ENCODE peak calls at places on chromosomes 6 and 20, in seven cellular contexts. P, X, G, M, S, O and L are unnamed samples. For H3K27me3 and H3K9me3, the result is how much of the 10 kb centered on the place peaks cover.

GRCh38 chr20:60215786-60216730 is 257.8 kb downstream of the CDH26 start:
- DNase-seq in P (no peak), X (no peak), G (no peak), M (no peak), S (no peak), O (no peak), L (no peak)

GRCh38 chr6:67896476-67896875 is 738.6 kb upstream of the ADGRB3 start:
- DNase-seq in P (no peak), X (no peak), G (no peak), M (no peak), S (peak), O (no peak), L (no peak)

GRCh38 chr6:7770111-7770510 is 44.2 kb downstream of the BMP6 start:
- DNase-seq in P (no peak), X (no peak), G (no peak), M (no peak), S (no peak), O (no peak), L (no peak)

GRCh38 chr20:31593221-31594001 is 11.7 kb upstream of the ID1 start:
- DNase-seq in P (no peak), X (no peak), G (no peak), M (no peak), S (peak), O (no peak), L (no peak)

GRCh38 chr6:133341607-133342158 is 100.5 kb downstream of the EYA4 start:
- DNase-seq in P (no peak), X (no peak), G (no peak), M (no peak), S (peak), O (no peak), L (no peak)

GRCh38 chr6:138499303-138499991 is at the start of gene NHSL1:
- DNase-seq in P (no peak), X (no peak), G (no peak), M (no peak), S (peak), O (no peak), L (no peak)

GRCh38 chr20:45163071-45163803 is 11.5 kb upstream of the PI3 start:
- DNase-seq in P (no peak), X (no peak), G (no peak), M (no peak), S (no peak), O (no peak), L (no peak)

GRCh38 chr6:81988446-81988845 is 236.0 kb upstream of the TENT5A start:
- DNase-seq in P (no peak), X (no peak), G (no peak), M (no peak), S (no peak), O (no peak), L (no peak)

GRCh38 chr20:54173653-54174451 is at the start of gene CYP24A1:
- DNase-seq in P (no peak), X (no peak), G (no peak), M (no peak), S (no peak), O (no peak), L (no peak)

GRCh38 chr6:27865952-27866369 is 46.2 kb downstream of the OR2B2 start:
- DNase-seq in P (no peak), X (no peak), G (no peak), M (no peak), S (no peak), O (no peak), L (no peak)

GRCh38 chr6:45965787-45966186 is 49.9 kb downstream of the CLIC5 start:
- DNase-seq in P (no peak), X (no peak), G (no peak), M (no peak), S (peak), O (no peak), L (no peak)

GRCh38 chr20:12466915-12467314 is 541.9 kb upstream of the SPTLC3 start:
- DNase-seq in P (no peak), X (no peak), G (no peak), M (no peak), S (no peak), O (no peak), L (no peak)

GRCh38 chr6:36755435-36756348 is 58.1 kb downstream of the RAB44 start:
- DNase-seq in P (no peak), X (no peak), G (no peak), M (no peak), S (no peak), O (peak), L (peak)

GRCh38 chr6:36756761-36757160 is 59.1 kb downstream of the RAB44 start:
- DNase-seq in P (no peak), X (no peak), G (no peak), M (no peak), S (no peak), O (no peak), L (no peak)

GRCh38 chr6:36753671-36754485 is 56.3 kb downstream of the RAB44 start:
- DNase-seq in P (no peak), X (no peak), G (no peak), M (no peak), S (no peak), O (no peak), L (no peak)

GRCh38 chr6:36752886-36753506 is 55.4 kb downstream of the RAB44 start:
- DNase-seq in P (no peak), X (no peak), G (no peak), M (no peak), S (no peak), O (no peak), L (no peak)

DNA sequence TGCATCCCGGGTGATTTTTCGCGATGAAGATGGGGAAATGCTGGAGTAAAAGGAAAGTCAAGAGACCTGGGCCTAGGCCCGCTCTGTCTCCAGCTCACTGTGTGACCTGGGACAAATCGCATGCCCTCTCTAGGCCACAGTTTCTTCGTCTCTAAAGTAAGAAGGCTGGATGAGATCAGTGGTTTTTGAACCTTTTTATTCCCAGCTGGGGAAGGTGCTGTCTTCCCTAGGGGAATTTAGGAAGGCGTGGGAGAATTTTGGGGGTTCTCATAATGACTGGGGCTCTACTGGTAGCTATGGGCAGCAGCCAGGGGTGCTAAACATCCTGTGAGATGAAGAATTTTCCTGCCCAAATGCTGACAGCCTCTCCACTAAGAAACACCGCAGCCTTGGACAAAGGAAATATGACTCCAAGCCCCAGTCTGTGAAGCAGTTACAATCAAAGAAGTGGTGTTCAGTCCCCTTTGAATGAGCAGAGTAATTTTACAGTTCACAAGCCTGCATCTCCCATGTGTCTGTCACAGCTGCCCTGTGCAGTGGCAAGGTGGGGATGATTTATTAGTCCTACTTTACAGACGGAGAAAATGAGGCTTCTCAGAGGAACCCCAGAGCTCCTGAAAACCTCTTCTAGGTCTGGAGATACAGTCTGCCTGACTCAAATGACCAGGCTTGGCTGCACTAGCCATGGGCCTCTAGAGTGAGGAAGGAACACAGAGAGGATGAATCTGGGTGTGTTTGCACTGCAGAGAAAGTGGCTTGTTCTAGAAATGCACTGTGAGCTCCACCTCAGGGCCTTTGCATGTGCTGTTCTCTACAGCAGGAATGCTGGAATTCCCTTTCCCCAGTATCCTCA is 57.2 kb downstream of the RAB44 start:
- DNase-seq in P (no peak), X (no peak), G (no peak), M (no peak), S (no peak), O (no peak), L (no peak)
- H3K27ac ChIP-seq in P (no peak), X (no peak), G (no peak), M (no peak), S (no peak), O (peak), L (peak)

GRCh38 chr20:61860588-61860987 is 205.1 kb downstream of the TAF4 start:
- DNase-seq in P (no peak), X (no peak), G (no peak), M (no peak), S (no peak), O (no peak), L (no peak)
- H3K27me3 ChIP-seq in P (under half), X (under half), G (under half), M (under half), S (under half), O (under half), L (under half)

GRCh38 chr6:137190710-137191109 is 17.3 kb upstream of the IL22RA2 start:
- DNase-seq in P (no peak), X (no peak), G (no peak), M (no peak), S (no peak), O (no peak), L (no peak)

GRCh38 chr6:137182654-137183073 is 9.2 kb upstream of the IL22RA2 start:
- DNase-seq in P (no peak), X (no peak), G (no peak), M (no peak), S (no peak), O (no peak), L (no peak)

GRCh38 chr6:137188855-137189254 is 15.4 kb upstream of the IL22RA2 start:
- DNase-seq in P (no peak), X (no peak), G (no peak), M (peak), S (peak), O (peak), L (no peak)

GRCh38 chr6:137181876-137182653 is 8.6 kb upstream of the IL22RA2 start:
- DNase-seq in P (no peak), X (no peak), G (no peak), M (no peak), S (no peak), O (no peak), L (no peak)

DNA sequence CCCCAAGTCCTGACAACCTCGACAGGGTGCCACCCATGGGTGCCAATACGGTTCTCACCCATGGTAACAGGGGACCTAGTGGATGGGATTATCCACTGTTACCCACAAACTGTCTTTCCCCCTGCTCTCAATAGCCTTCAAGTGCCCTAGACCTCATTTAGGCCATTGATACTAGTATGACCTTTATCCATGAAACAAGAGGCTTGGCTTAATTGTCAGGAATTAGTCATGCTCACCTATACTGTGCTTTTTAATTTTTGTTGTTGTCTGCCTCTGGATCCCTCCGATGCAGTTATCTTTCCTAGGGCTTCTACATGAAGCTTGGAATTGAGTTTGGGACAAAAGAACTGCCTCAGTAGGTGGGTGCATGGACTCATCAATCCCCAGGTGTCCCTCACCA is 11.8 kb upstream of the IL22RA2 start:
- DNase-seq in P (no peak), X (no peak), G (no peak), M (no peak), S (no peak), O (no peak), L (no peak)
- H3K9me3 ChIP-seq in P (under half), X (under half), G (half or more), M (under half), S (under half), O (under half), L (half or more)

DNA sequence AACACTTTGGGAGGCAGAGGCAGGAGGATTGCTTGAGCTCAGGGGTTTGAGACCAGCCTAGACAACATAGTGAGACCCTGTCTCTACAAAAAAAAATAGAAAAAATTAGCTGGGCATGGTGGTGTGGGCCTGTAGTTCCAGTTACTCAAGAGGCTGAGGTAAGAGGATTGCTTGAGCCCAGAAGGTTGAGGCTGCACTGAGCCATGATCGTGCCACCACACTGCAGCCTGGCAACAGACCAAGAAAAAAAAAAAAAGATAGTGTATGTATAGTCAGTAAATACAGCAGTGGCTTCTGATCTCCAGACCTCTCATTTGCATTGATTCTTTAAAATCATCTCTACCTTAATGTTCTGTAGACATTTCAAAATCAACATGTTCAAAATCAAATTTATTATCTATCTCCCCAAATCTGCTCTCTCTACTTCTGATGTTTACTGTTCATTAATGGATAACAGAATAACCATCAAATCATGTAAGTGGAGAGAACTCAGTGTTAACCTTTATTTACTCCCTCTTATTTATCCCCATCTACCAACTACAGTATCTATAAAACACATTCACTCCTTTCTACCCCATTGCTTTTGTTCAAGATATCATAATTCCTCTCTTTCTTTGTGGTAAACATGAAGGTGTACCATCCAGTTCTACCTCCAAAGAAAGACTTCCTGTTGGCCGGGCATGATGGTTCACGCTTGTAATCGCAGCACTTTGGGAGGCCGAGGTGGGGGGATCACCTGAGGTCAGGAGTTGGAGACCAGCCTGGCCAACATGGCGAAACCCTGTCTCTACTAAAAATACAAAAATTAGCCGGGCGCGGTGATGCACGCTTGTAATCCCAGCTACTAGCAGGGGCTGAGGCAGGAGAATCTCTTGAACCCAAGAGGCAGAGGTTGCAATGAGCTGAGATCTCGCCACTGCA is 7.7 kb downstream of the PROCR start:
- DNase-seq in P (no peak), X (no peak), G (no peak), M (no peak), S (no peak), O (no peak), L (no peak)
- H3K27ac ChIP-seq in P (no peak), X (no peak), G (no peak), M (no peak), S (no peak), O (no peak), L (no peak)

GRCh38 chr20:61777773-61778484 is 287.8 kb downstream of the TAF4 start:
- DNase-seq in P (no peak), X (no peak), G (no peak), M (no peak), S (no peak), O (no peak), L (no peak)
- H3K27me3 ChIP-seq in P (under half), X (under half), G (under half), M (under half), S (under half), O (under half), L (under half)

DNA sequence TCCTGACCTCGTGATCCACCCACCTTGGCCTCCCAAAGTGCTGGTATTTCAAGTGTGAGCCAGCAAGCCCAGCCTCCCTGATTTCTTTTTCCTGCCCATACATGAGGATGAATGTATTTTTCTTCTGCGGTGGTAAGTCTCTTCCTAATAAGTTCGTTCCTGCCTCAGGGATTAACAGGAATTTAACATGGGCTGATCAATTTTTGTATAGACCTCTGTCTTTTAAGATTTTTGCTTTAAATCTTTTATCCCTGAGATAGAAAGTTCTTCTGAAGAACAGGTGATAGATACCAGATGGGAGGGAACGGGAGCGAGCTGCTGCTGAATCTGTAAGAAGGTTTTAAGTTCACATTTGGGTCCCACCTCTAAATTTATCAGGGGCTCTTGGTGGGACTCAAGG is 7.0 kb upstream of the ZNFX1 start:
- DNase-seq in P (no peak), X (no peak), G (no peak), M (no peak), S (no peak), O (no peak), L (no peak)
- H3K9me3 ChIP-seq in P (under half), X (under half), G (half or more), M (under half), S (under half), O (half or more), L (half or more)

DNA sequence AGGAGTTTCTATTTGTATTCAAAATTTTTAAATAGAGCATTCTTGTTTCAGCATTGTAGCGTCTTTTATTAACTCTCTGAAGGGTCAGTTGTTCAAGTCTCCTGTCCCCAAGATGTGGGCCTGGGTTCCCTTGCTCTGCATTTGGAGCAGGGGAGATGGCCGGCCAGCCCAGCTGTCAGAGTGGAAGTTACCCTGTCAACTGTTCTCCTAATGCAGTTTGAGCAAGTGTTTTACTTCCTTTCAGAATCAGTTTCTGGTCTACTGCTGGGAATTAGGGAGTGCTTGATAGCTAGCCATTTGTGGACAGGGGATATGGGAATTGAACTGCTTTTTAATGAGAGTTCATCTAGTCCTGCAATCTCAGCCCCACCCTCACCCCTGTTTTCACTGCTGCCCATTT is 116.6 kb downstream of the QKI start:
- DNase-seq in P (no peak), X (no peak), G (no peak), M (no peak), S (no peak), O (no peak), L (no peak)
- H3K27ac ChIP-seq in P (no peak), X (no peak), G (peak), M (no peak), S (peak), O (no peak), L (no peak)

GRCh38 chr6:125361868-125362267 is 60.1 kb upstream of the HDDC2 start:
- DNase-seq in P (no peak), X (no peak), G (no peak), M (no peak), S (no peak), O (no peak), L (no peak)

GRCh38 chr6:125363360-125364121 is 61.8 kb upstream of the HDDC2 start:
- DNase-seq in P (peak), X (peak), G (peak), M (peak), S (peak), O (no peak), L (no peak)

GRCh38 chr6:125365230-125365629 is 63.5 kb upstream of the HDDC2 start:
- DNase-seq in P (no peak), X (no peak), G (no peak), M (no peak), S (no peak), O (no peak), L (no peak)

GRCh38 chr6:125358898-125359297 is 57.1 kb upstream of the HDDC2 start:
- DNase-seq in P (no peak), X (no peak), G (no peak), M (no peak), S (no peak), O (no peak), L (no peak)

DNA sequence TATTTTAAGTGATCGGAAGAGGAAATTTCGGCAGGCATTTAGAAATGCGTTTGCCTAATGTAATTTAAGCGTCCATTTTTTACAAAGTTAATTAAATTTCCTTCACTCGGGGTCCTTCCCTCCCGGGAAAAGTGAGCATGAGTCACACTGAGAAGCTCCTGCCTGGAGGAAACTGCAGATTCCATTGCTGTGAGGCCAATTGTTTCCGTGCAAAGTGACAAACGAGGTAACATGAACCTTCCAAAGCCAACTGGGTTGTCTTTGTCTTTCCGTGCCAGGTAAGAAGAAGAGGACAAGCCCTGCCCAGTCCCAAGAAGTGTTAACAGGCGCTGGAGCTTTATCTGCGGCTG is 61.2 kb upstream of the HDDC2 start:
- DNase-seq in P (no peak), X (no peak), G (no peak), M (peak), S (peak), O (no peak), L (no peak)
- H3K27me3 ChIP-seq in P (under half), X (under half), G (under half), M (under half), S (under half), O (under half), L (under half)

GRCh38 chr6:52155791-52156576 is 30.2 kb upstream of the IL17A start:
- DNase-seq in P (no peak), X (no peak), G (no peak), M (peak), S (no peak), O (peak), L (no peak)
- H3K9me3 ChIP-seq in P (under half), X (under half), G (under half), M (under half), S (under half), O (under half), L (under half)